ENCODE peak calls at places on chromosome 17, in five cellular contexts. One of them, this sample, is unnamed.

GRCh38 chr17:2062571-2063183 is 7.8 kb downstream of the HIC1 start:
- DNase-seq in NCI-H1092: no peak
- DNase-seq in mesenteric fat pad: no peak
- DNase-seq in mammary epithelial cell: no peak
- DNase-seq in T-helper 2 cell treated with Interferon-gamma antibody and Interleukin-4, amounts not matched to agents 5 μg/mL and 100 μg/mL, for 36 hours: no peak
- DNase-seq in this sample: no peak

GRCh38 chr17:60501589-60501988 is 24.5 kb downstream of the APPBP2 start:
- DNase-seq in mammary epithelial cell: no peak
- DNase-seq in T-helper 2 cell treated with Interferon-gamma antibody and Interleukin-4, amounts not matched to agents 5 μg/mL and 100 μg/mL, for 36 hours: no peak
- DNase-seq in NCI-H1092: no peak
- DNase-seq in mesenteric fat pad: no peak
- DNase-seq in this sample: no peak

GRCh38 chr17:19242323-19242722 is 5.2 kb downstream of the EPN2 start:
- DNase-seq in mammary epithelial cell: peak
- DNase-seq in mesenteric fat pad: no peak
- DNase-seq in NCI-H1092: no peak
- DNase-seq in T-helper 2 cell treated with Interferon-gamma antibody and Interleukin-4, amounts not matched to agents 5 μg/mL and 100 μg/mL, for 36 hours: no peak
- DNase-seq in this sample: no peak

GRCh38 chr17:47810200-47810821 is 11.3 kb downstream of the OSBPL7 start:
- DNase-seq in NCI-H1092: no peak
- DNase-seq in mammary epithelial cell: peak
- DNase-seq in T-helper 2 cell treated with Interferon-gamma antibody and Interleukin-4, amounts not matched to agents 5 μg/mL and 100 μg/mL, for 36 hours: no peak
- DNase-seq in mesenteric fat pad: peak
- DNase-seq in this sample: peak

GRCh38 chr17:78174870-78175642 is 6.7 kb downstream of the SYNGR2 start:
- DNase-seq in mammary epithelial cell: no peak
- DNase-seq in NCI-H1092: peak
- DNase-seq in T-helper 2 cell treated with Interferon-gamma antibody and Interleukin-4, amounts not matched to agents 5 μg/mL and 100 μg/mL, for 36 hours: no peak
- DNase-seq in mesenteric fat pad: no peak
- DNase-seq in this sample: no peak

GRCh38 chr17:16106161-16106891 is 106.7 kb downstream of the TTC19 start:
- DNase-seq in T-helper 2 cell treated with Interferon-gamma antibody and Interleukin-4, amounts not matched to agents 5 μg/mL and 100 μg/mL, for 36 hours: no peak
- DNase-seq in NCI-H1092: no peak
- DNase-seq in mammary epithelial cell: no peak
- DNase-seq in mesenteric fat pad: no peak
- DNase-seq in this sample: no peak

GRCh38 chr17:14051692-14052091 is 17.6 kb upstream of the COX10 start:
- DNase-seq in mesenteric fat pad: no peak
- DNase-seq in T-helper 2 cell treated with Interferon-gamma antibody and Interleukin-4, amounts not matched to agents 5 μg/mL and 100 μg/mL, for 36 hours: no peak
- DNase-seq in mammary epithelial cell: no peak
- DNase-seq in NCI-H1092: no peak
- DNase-seq in this sample: no peak

GRCh38 chr17:6491071-6491700 is 46.9 kb downstream of the PIMREG start:
- DNase-seq in mammary epithelial cell: no peak
- DNase-seq in NCI-H1092: no peak
- DNase-seq in mesenteric fat pad: no peak
- DNase-seq in T-helper 2 cell treated with Interferon-gamma antibody and Interleukin-4, amounts not matched to agents 5 μg/mL and 100 μg/mL, for 36 hours: no peak
- DNase-seq in this sample: no peak

GRCh38 chr17:4711671-4712111 is 1.3 kb downstream of the ARRB2 start:
- DNase-seq in NCI-H1092: no peak
- DNase-seq in mammary epithelial cell: no peak
- DNase-seq in mesenteric fat pad: no peak
- DNase-seq in T-helper 2 cell treated with Interferon-gamma antibody and Interleukin-4, amounts not matched to agents 5 μg/mL and 100 μg/mL, for 36 hours: no peak
- DNase-seq in this sample: no peak

GRCh38 chr17:44074911-44075285 is 4.4 kb downstream of the G6PC3 start:
- DNase-seq in T-helper 2 cell treated with Interferon-gamma antibody and Interleukin-4, amounts not matched to agents 5 μg/mL and 100 μg/mL, for 36 hours: no peak
- DNase-seq in mammary epithelial cell: no peak
- DNase-seq in mesenteric fat pad: no peak
- DNase-seq in NCI-H1092: no peak
- DNase-seq in this sample: no peak

GRCh38 chr17:76805319-76805718 is 62.9 kb upstream of the MGAT5B start:
- DNase-seq in mammary epithelial cell: peak
- DNase-seq in T-helper 2 cell treated with Interferon-gamma antibody and Interleukin-4, amounts not matched to agents 5 μg/mL and 100 μg/mL, for 36 hours: no peak
- DNase-seq in NCI-H1092: no peak
- DNase-seq in mesenteric fat pad: no peak
- DNase-seq in this sample: no peak

GRCh38 chr17:81180836-81181810 is 15.1 kb upstream of the AATK start:
- DNase-seq in mesenteric fat pad: no peak
- DNase-seq in NCI-H1092: no peak
- DNase-seq in mammary epithelial cell: no peak
- DNase-seq in T-helper 2 cell treated with Interferon-gamma antibody and Interleukin-4, amounts not matched to agents 5 μg/mL and 100 μg/mL, for 36 hours: no peak
- DNase-seq in this sample: no peak

GRCh38 chr17:73316919-73317505 is 5.2 kb upstream of the CDC42EP4 start:
- DNase-seq in mesenteric fat pad: no peak
- DNase-seq in NCI-H1092: no peak
- DNase-seq in T-helper 2 cell treated with Interferon-gamma antibody and Interleukin-4, amounts not matched to agents 5 μg/mL and 100 μg/mL, for 36 hours: no peak
- DNase-seq in mammary epithelial cell: no peak
- DNase-seq in this sample: peak

GRCh38 chr17:43312011-43312410 is 78.2 kb upstream of the RNU2-1 start:
- DNase-seq in mesenteric fat pad: peak
- DNase-seq in mammary epithelial cell: no peak
- DNase-seq in T-helper 2 cell treated with Interferon-gamma antibody and Interleukin-4, amounts not matched to agents 5 μg/mL and 100 μg/mL, for 36 hours: no peak
- DNase-seq in NCI-H1092: no peak
- DNase-seq in this sample: no peak

GRCh38 chr17:69716571-69716970 is 302.1 kb downstream of the MAP2K6 start:
- DNase-seq in mesenteric fat pad: no peak
- DNase-seq in mammary epithelial cell: no peak
- DNase-seq in NCI-H1092: no peak
- DNase-seq in T-helper 2 cell treated with Interferon-gamma antibody and Interleukin-4, amounts not matched to agents 5 μg/mL and 100 μg/mL, for 36 hours: no peak
- DNase-seq in this sample: peak

GRCh38 chr17:21400816-21401593 is 24.8 kb downstream of the KCNJ12 start:
- DNase-seq in mammary epithelial cell: no peak
- DNase-seq in NCI-H1092: no peak
- DNase-seq in T-helper 2 cell treated with Interferon-gamma antibody and Interleukin-4, amounts not matched to agents 5 μg/mL and 100 μg/mL, for 36 hours: no peak
- DNase-seq in mesenteric fat pad: no peak
- DNase-seq in this sample: no peak

GRCh38 chr17:30952645-30953393 is 18.0 kb upstream of the RNF135 start:
- DNase-seq in mesenteric fat pad: no peak
- DNase-seq in mammary epithelial cell: no peak
- DNase-seq in T-helper 2 cell treated with Interferon-gamma antibody and Interleukin-4, amounts not matched to agents 5 μg/mL and 100 μg/mL, for 36 hours: no peak
- DNase-seq in NCI-H1092: no peak
- DNase-seq in this sample: no peak

GRCh38 chr17:35907691-35908090 is 22.9 kb downstream of the RDM1 start:
- DNase-seq in mammary epithelial cell: no peak
- DNase-seq in mesenteric fat pad: no peak
- DNase-seq in NCI-H1092: no peak
- DNase-seq in T-helper 2 cell treated with Interferon-gamma antibody and Interleukin-4, amounts not matched to agents 5 μg/mL and 100 μg/mL, for 36 hours: no peak
- DNase-seq in this sample: no peak

GRCh38 chr17:73474370-73474988 is 162.7 kb upstream of the CDC42EP4 start:
- DNase-seq in mammary epithelial cell: peak
- DNase-seq in NCI-H1092: peak
- DNase-seq in mesenteric fat pad: no peak
- DNase-seq in T-helper 2 cell treated with Interferon-gamma antibody and Interleukin-4, amounts not matched to agents 5 μg/mL and 100 μg/mL, for 36 hours: no peak
- DNase-seq in this sample: no peak

GRCh38 chr17:50105811-50106210 is 10.7 kb downstream of the PDK2 start:
- DNase-seq in mesenteric fat pad: no peak
- DNase-seq in T-helper 2 cell treated with Interferon-gamma antibody and Interleukin-4, amounts not matched to agents 5 μg/mL and 100 μg/mL, for 36 hours: no peak
- DNase-seq in NCI-H1092: no peak
- DNase-seq in mammary epithelial cell: no peak
- DNase-seq in this sample: no peak

GRCh38 chr17:57337390-57337789 is 81.1 kb downstream of the MSI2 start:
- DNase-seq in mesenteric fat pad: no peak
- DNase-seq in T-helper 2 cell treated with Interferon-gamma antibody and Interleukin-4, amounts not matched to agents 5 μg/mL and 100 μg/mL, for 36 hours: no peak
- DNase-seq in mammary epithelial cell: no peak
- DNase-seq in NCI-H1092: peak
- DNase-seq in this sample: no peak

GRCh38 chr17:72725432-72726068 is 366.9 kb downstream of the SLC39A11 start:
- DNase-seq in T-helper 2 cell treated with Interferon-gamma antibody and Interleukin-4, amounts not matched to agents 5 μg/mL and 100 μg/mL, for 36 hours: peak
- DNase-seq in NCI-H1092: peak
- DNase-seq in mammary epithelial cell: peak
- DNase-seq in mesenteric fat pad: no peak
- DNase-seq in this sample: peak

GRCh38 chr17:80441133-80441578 is 26.2 kb downstream of the ENDOV start:
- DNase-seq in NCI-H1092: no peak
- DNase-seq in T-helper 2 cell treated with Interferon-gamma antibody and Interleukin-4, amounts not matched to agents 5 μg/mL and 100 μg/mL, for 36 hours: peak
- DNase-seq in mesenteric fat pad: no peak
- DNase-seq in mammary epithelial cell: no peak
- DNase-seq in this sample: no peak

GRCh38 chr17:39092672-39093250 is 58.7 kb downstream of the PLXDC1 start:
- DNase-seq in mesenteric fat pad: no peak
- DNase-seq in mammary epithelial cell: no peak
- DNase-seq in NCI-H1092: no peak
- DNase-seq in T-helper 2 cell treated with Interferon-gamma antibody and Interleukin-4, amounts not matched to agents 5 μg/mL and 100 μg/mL, for 36 hours: no peak
- DNase-seq in this sample: no peak

GRCh38 chr17:42133461-42134041 is 10.9 kb downstream of the HSPB9 start:
- DNase-seq in NCI-H1092: peak
- DNase-seq in mammary epithelial cell: peak
- DNase-seq in T-helper 2 cell treated with Interferon-gamma antibody and Interleukin-4, amounts not matched to agents 5 μg/mL and 100 μg/mL, for 36 hours: no peak
- DNase-seq in mesenteric fat pad: no peak
- DNase-seq in this sample: no peak

GRCh38 chr17:68847711-68848110 is 107.5 kb downstream of the ABCA8 start:
- DNase-seq in T-helper 2 cell treated with Interferon-gamma antibody and Interleukin-4, amounts not matched to agents 5 μg/mL and 100 μg/mL, for 36 hours: no peak
- DNase-seq in NCI-H1092: no peak
- DNase-seq in mammary epithelial cell: no peak
- DNase-seq in mesenteric fat pad: no peak
- DNase-seq in this sample: no peak

GRCh38 chr17:63096426-63096825 is 130.4 kb downstream of the TANC2 start:
- DNase-seq in mesenteric fat pad: no peak
- DNase-seq in mammary epithelial cell: no peak
- DNase-seq in T-helper 2 cell treated with Interferon-gamma antibody and Interleukin-4, amounts not matched to agents 5 μg/mL and 100 μg/mL, for 36 hours: no peak
- DNase-seq in NCI-H1092: no peak
- DNase-seq in this sample: no peak

GRCh38 chr17:7354262-7354781 is 634 bp upstream of the TMEM95 start:
- DNase-seq in mammary epithelial cell: peak
- DNase-seq in T-helper 2 cell treated with Interferon-gamma antibody and Interleukin-4, amounts not matched to agents 5 μg/mL and 100 μg/mL, for 36 hours: no peak
- DNase-seq in mesenteric fat pad: no peak
- DNase-seq in NCI-H1092: no peak
- DNase-seq in this sample: no peak

GRCh38 chr17:78628547-78629435 is 51.6 kb upstream of the DNAH17 start:
- DNase-seq in mammary epithelial cell: no peak
- DNase-seq in mesenteric fat pad: no peak
- DNase-seq in NCI-H1092: no peak
- DNase-seq in T-helper 2 cell treated with Interferon-gamma antibody and Interleukin-4, amounts not matched to agents 5 μg/mL and 100 μg/mL, for 36 hours: no peak
- DNase-seq in this sample: no peak

GRCh38 chr17:76695059-76695892 is 15.5 kb downstream of the MXRA7 start:
- DNase-seq in mesenteric fat pad: no peak
- DNase-seq in NCI-H1092: no peak
- DNase-seq in T-helper 2 cell treated with Interferon-gamma antibody and Interleukin-4, amounts not matched to agents 5 μg/mL and 100 μg/mL, for 36 hours: no peak
- DNase-seq in mammary epithelial cell: peak
- DNase-seq in this sample: no peak

GRCh38 chr17:6666077-6666521 is 14.5 kb downstream of the C17orf100 start:
- DNase-seq in mesenteric fat pad: peak
- DNase-seq in NCI-H1092: peak
- DNase-seq in T-helper 2 cell treated with Interferon-gamma antibody and Interleukin-4, amounts not matched to agents 5 μg/mL and 100 μg/mL, for 36 hours: no peak
- DNase-seq in mammary epithelial cell: peak
- DNase-seq in this sample: peak

GRCh38 chr17:82138511-82138992 is 40.5 kb upstream of the FASN start:
- DNase-seq in T-helper 2 cell treated with Interferon-gamma antibody and Interleukin-4, amounts not matched to agents 5 μg/mL and 100 μg/mL, for 36 hours: no peak
- DNase-seq in mesenteric fat pad: no peak
- DNase-seq in mammary epithelial cell: no peak
- DNase-seq in NCI-H1092: no peak
- DNase-seq in this sample: no peak

GRCh38 chr17:11296994-11297393 is 56.0 kb downstream of the SHISA6 start:
- DNase-seq in NCI-H1092: no peak
- DNase-seq in mammary epithelial cell: no peak
- DNase-seq in T-helper 2 cell treated with Interferon-gamma antibody and Interleukin-4, amounts not matched to agents 5 μg/mL and 100 μg/mL, for 36 hours: no peak
- DNase-seq in mesenteric fat pad: no peak
- DNase-seq in this sample: no peak

GRCh38 chr17:37570527-37571093 is 38.6 kb downstream of the SYNRG start:
- DNase-seq in mammary epithelial cell: peak
- DNase-seq in mesenteric fat pad: no peak
- DNase-seq in NCI-H1092: no peak
- DNase-seq in T-helper 2 cell treated with Interferon-gamma antibody and Interleukin-4, amounts not matched to agents 5 μg/mL and 100 μg/mL, for 36 hours: peak
- DNase-seq in this sample: peak

GRCh38 chr17:1999557-2000251 is 25.4 kb downstream of the RTN4RL1 start:
- DNase-seq in mesenteric fat pad: no peak
- DNase-seq in T-helper 2 cell treated with Interferon-gamma antibody and Interleukin-4, amounts not matched to agents 5 μg/mL and 100 μg/mL, for 36 hours: no peak
- DNase-seq in NCI-H1092: no peak
- DNase-seq in mammary epithelial cell: no peak
- DNase-seq in this sample: no peak

GRCh38 chr17:80262291-80262690 is 1.6 kb downstream of the RNF213 start:
- DNase-seq in NCI-H1092: no peak
- DNase-seq in mesenteric fat pad: no peak
- DNase-seq in T-helper 2 cell treated with Interferon-gamma antibody and Interleukin-4, amounts not matched to agents 5 μg/mL and 100 μg/mL, for 36 hours: no peak
- DNase-seq in mammary epithelial cell: no peak
- DNase-seq in this sample: no peak

This sample was measured in NCI-H526 treated with DMSO at 0.1 percent for 48 hours.